ENCODE peak calls at places on chromosomes 2 and 18, in seven cellular contexts. E, T, U, P, S, R and D are unnamed samples. For H3K4me1, the result is how much of the 10 kb centered on the place peaks cover.

GRCh38 chr2:192655916-192656315 is 461.2 kb upstream of the TMEFF2 start:
- DNase-seq in E (no peak), T (no peak), U (no peak), P (no peak), S (no peak), R (no peak), D (no peak)

GRCh38 chr2:14673351-14673875 is 40.9 kb downstream of the LRATD1 start:
- DNase-seq in E (peak), T (no peak), U (no peak), P (no peak), S (no peak), R (no peak), D (no peak)

GRCh38 chr2:14941151-14941631 is 308.7 kb downstream of the LRATD1 start:
- DNase-seq in E (peak), T (no peak), U (no peak), P (no peak), S (peak), R (no peak), D (no peak)

GRCh38 chr2:189534854-189535253 is 45.7 kb downstream of the SLC40A1 start:
- DNase-seq in E (peak), T (no peak), U (no peak), P (no peak), S (no peak), R (no peak), D (no peak)

GRCh38 chr18:68448736-68449135 is 266.2 kb downstream of the TMX3 start:
- DNase-seq in E (peak), T (no peak), U (no peak), P (no peak), S (no peak), R (no peak), D (no peak)

GRCh38 chr18:11500153-11501122 is 109.0 kb upstream of the SLC35G4 start:
- DNase-seq in E (peak), T (peak), U (no peak), P (no peak), S (no peak), R (no peak), D (peak)

GRCh38 chr18:11309172-11309571 is 159.8 kb upstream of the PIEZO2 start:
- DNase-seq in E (no peak), T (no peak), U (no peak), P (no peak), S (no peak), R (no peak), D (no peak)

GRCh38 chr2:8571286-8571791 is 110.5 kb upstream of the ID2 start:
- DNase-seq in E (no peak), T (no peak), U (no peak), P (no peak), S (no peak), R (no peak), D (no peak)

GRCh38 chr2:67797801-67798535 is 264.8 kb downstream of the C1D start:
- DNase-seq in E (peak), T (no peak), U (no peak), P (no peak), S (no peak), R (no peak), D (peak)

GRCh38 chr2:230674401-230674800 is 38.2 kb upstream of the CAB39 start:
- DNase-seq in E (no peak), T (no peak), U (no peak), P (no peak), S (no peak), R (no peak), D (no peak)

GRCh38 chr18:21598726-21599584 is 1.5 kb downstream of the ESCO1 start:
- DNase-seq in E (no peak), T (no peak), U (no peak), P (no peak), S (no peak), R (no peak), D (no peak)

GRCh38 chr2:200756618-200757321 is 54.9 kb upstream of the BZW1 start:
- DNase-seq in E (peak), T (no peak), U (no peak), P (no peak), S (no peak), R (no peak), D (no peak)

GRCh38 chr2:1675633-1676032 is 68.7 kb downstream of the PXDN start:
- DNase-seq in E (peak), T (peak), U (no peak), P (peak), S (no peak), R (no peak), D (no peak)

DNA sequence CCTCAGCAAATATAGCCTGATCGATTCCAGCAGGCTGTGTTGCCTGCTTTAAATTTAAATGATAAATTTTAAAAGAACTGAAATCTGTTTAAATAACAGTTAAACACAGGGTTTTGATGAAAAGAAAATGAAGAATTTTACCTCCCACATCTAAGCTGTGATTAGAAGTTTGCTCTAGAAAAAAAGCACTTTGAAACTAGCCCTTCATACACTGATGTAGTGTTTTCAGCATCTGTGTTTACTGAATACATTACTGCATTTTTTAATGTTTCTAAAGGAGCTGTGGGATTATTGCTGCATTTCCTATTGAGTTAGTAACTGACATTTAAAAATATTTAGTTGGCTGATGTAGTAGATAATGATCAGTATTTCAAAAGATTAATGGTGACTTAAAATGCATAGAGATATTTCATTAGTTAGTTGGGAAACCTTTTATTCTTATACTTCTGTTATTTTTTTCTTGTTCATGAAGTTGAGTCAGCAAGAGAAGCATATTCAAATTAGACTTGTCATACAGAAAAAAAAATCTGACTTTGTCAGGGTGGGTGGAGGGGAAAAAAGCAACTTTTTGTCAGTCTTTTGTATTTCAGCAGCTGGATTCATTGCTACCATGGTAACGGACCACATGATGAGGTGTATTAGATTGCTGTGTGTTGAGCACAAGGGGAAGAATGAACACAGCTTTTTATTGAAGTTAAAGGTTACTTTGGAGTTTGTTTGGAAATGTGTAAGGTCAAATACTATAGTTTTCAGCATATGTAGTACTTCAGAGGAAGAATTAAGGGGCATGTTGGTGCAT is at the start of gene DTNA:
- DNase-seq in E (peak), T (no peak), U (no peak), P (no peak), S (no peak), R (peak), D (peak)
- H3K4me1 ChIP-seq in E (under half), T (under half), U (under half), P (under half), S (half or more), R (under half), D (under half)

DNA sequence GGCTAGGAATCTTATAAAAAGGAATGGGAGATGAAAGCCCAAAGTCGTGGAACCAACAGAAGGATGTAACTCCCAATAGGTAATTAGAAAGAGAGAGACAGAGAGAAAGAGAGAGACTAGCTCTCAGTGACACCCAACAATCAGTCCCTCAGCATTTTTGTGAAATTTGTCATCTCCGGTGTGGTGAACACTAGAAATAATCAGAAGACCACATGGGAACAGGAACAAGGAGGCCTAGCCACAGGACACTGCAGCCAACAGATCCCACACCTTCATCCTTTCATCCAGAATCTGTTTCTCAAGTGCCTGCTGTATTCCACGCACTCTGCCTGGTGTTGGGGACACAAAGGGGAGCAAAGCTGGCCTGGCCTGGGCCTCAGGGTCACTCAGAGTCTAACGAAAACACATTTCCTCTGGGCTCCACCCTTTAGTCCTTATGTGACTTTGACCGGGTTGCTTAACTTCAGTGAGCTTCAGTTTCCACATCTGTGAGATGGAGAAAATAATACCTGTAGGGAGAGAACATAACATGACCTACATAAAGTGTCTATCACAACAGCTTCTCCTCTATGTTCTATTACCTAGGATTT is 53.1 kb downstream of the EHD3 start:
- DNase-seq in E (peak), T (no peak), U (no peak), P (no peak), S (no peak), R (no peak), D (no peak)
- H3K4me3 ChIP-seq in E (no peak), T (no peak), U (no peak), P (no peak), S (no peak), R (no peak), D (no peak)

DNA sequence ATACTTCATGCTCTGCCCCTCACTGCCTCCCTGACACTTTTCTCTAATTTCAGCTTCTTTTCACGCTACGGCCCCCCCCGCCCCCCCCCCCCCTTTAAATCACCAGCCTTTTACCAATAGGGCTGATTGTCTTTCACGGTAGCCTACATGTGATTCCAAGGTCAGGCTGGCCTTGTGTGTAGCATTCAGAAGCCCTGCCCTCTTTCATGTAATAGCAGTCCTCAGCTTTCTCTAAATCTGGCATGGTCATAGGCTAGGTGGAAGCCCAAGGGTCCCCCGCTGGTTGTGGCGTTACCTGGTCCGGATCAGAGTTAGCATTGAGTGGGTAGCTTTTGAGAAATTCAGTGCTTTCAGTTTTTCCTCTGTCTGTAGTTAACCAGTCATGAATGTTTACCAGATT is 281.8 kb downstream of the ALPK2 start:
- DNase-seq in E (no peak), T (no peak), U (no peak), P (no peak), S (no peak), R (no peak), D (no peak)
- H3K4me1 ChIP-seq in E (under half), T (under half), U (under half), P (under half), S (under half), R (under half), D (under half)

GRCh38 chr2:144517825-144518699 is 1.9 kb downstream of the ZEB2 start:
- DNase-seq in E (peak), T (no peak), U (no peak), P (no peak), S (no peak), R (no peak), D (peak)

GRCh38 chr2:144515694-144516416 is 4.1 kb downstream of the ZEB2 start:
- DNase-seq in E (peak), T (peak), U (no peak), P (peak), S (peak), R (peak), D (peak)

GRCh38 chr2:144515425-144515693 is 4.6 kb downstream of the ZEB2 start:
- DNase-seq in E (no peak), T (no peak), U (no peak), P (no peak), S (no peak), R (no peak), D (no peak)

GRCh38 chr2:144516981-144517824 is 2.7 kb downstream of the ZEB2 start:
- DNase-seq in E (peak), T (peak), U (no peak), P (peak), S (peak), R (peak), D (peak)

GRCh38 chr2:144516417-144516980 is 3.4 kb downstream of the ZEB2 start:
- DNase-seq in E (peak), T (no peak), U (no peak), P (peak), S (peak), R (no peak), D (peak)
- H3K4me3 ChIP-seq in E (peak), T (peak), U (peak), P (peak), S (peak), R (peak), D (peak)

DNA sequence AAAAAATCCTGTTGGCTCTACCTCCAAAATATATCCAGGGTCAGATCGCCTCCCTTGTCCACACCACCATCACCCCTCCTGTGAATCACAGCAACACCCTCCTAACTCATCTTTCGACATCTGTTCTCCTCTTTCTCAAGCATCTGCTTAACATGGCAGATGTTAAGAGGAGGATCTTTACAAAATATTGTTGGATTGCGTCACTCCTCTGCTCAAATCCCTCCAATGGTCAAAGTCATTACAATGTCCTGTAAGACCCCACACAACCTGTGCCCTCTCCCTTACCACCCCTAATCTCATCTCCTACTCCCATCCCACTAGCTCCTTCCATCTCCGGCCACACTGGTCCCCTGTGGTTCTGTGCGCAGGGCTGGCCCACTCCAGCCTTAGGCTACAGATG is 36.8 kb upstream of the GBX2 start:
- DNase-seq in E (no peak), T (no peak), U (no peak), P (no peak), S (no peak), R (no peak), D (no peak)
- H3K4me1 ChIP-seq in E (under half), T (under half), U (under half), P (under half), S (under half), R (under half), D (under half)

GRCh38 chr2:219274392-219274921 is 4.7 kb upstream of the DNAJB2 start:
- DNase-seq in E (peak), T (peak), U (no peak), P (no peak), S (no peak), R (peak), D (peak)
- H3K4me3 ChIP-seq in E (no peak), T (no peak), U (no peak), P (no peak), S (no peak), R (no peak), D (no peak)

GRCh38 chr2:126671488-126671887 is 15.5 kb downstream of the GYPC start:
- DNase-seq in E (no peak), T (no peak), U (no peak), P (no peak), S (no peak), R (no peak), D (no peak)
- H3K4me1 ChIP-seq in E (under half), T (half or more), U (under half), P (under half), S (half or more), R (under half), D (under half)

GRCh38 chr2:24489465-24489864 is 1.6 kb upstream of the NCOA1 start:
- DNase-seq in E (no peak), T (no peak), U (no peak), P (no peak), S (no peak), R (peak), D (peak)
- H3K4me3 ChIP-seq in E (no peak), T (no peak), U (no peak), P (peak), S (no peak), R (no peak), D (peak)